ENCODE peak calls at places on chromosome 16, in five cellular contexts. N is glutamatergic neuron, H is progenitor cell of endocrine pancreas, V is cardiac fibroblast, G is endothelial cell of umbilical vein. I is an unnamed sample.

GRCh38 chr16:56183266-56183665 is 8.0 kb upstream of the GNAO1 start:
- DNase-seq in N (no peak), H (no peak), V (no peak), G (no peak), I (no peak)

GRCh38 chr16:26464576-26465266 is 602.0 kb upstream of the C16orf82 start:
- DNase-seq in N (no peak), H (no peak), V (no peak), G (no peak), I (no peak)

GRCh38 chr16:56944954-56945839 is 13.3 kb downstream of the HERPUD1 start:
- DNase-seq in N (no peak), H (no peak), V (no peak), G (no peak), I (no peak)

GRCh38 chr16:69366431-69366830 is 14.8 kb upstream of the TMED6 start:
- DNase-seq in N (no peak), H (no peak), V (no peak), G (no peak), I (no peak)

GRCh38 chr16:19344224-19344801 is 58.8 kb downstream of the CLEC19A start:
- DNase-seq in N (no peak), H (no peak), V (no peak), G (no peak), I (no peak)

GRCh38 chr16:20331635-20332034 is 4.3 kb upstream of the GP2 start:
- DNase-seq in N (no peak), H (no peak), V (no peak), G (no peak), I (no peak)

GRCh38 chr16:77190190-77190477 is 856 bp upstream of the MON1B start:
- DNase-seq in N (no peak), H (no peak), V (no peak), G (no peak), I (no peak)

GRCh38 chr16:78258651-78259050 is 159.2 kb downstream of the WWOX start:
- DNase-seq in N (no peak), H (no peak), V (no peak), G (no peak), I (no peak)

GRCh38 chr16:87945351-87946042 is 5.7 kb upstream of the BANP start:
- DNase-seq in N (peak; percentile 56), H (peak; percentile 90), V (peak; percentile 77), G (peak; percentile 75), I (peak; percentile 47)

GRCh38 chr16:81374514-81374913 is 59.8 kb downstream of the GAN start:
- DNase-seq in N (no peak), H (no peak), V (no peak), G (peak; percentile 34), I (no peak)

GRCh38 chr16:9260665-9261064 is 169.2 kb downstream of the HAPSTR1 start:
- DNase-seq in N (no peak), H (no peak), V (no peak), G (no peak), I (no peak)

GRCh38 chr16:61195006-61195405 is 841.2 kb downstream of the CDH8 start:
- DNase-seq in N (no peak), H (no peak), V (no peak), G (no peak), I (no peak)

GRCh38 chr16:85537331-85537788 is 75.8 kb upstream of the GSE1 start:
- DNase-seq in N (no peak), H (no peak), V (no peak), G (no peak), I (no peak)

GRCh38 chr16:19196871-19197270 is 28.8 kb downstream of the SYT17 start:
- DNase-seq in N (no peak), H (no peak), V (no peak), G (peak; percentile 10), I (no peak)

GRCh38 chr16:31451681-31452351 is 7.5 kb upstream of the ARMC5 start:
- DNase-seq in N (peak; percentile 68), H (no peak), V (peak; percentile 77), G (peak; percentile 56), I (no peak)

GRCh38 chr16:54284319-54284930 is 2.2 kb downstream of the IRX3 start:
- DNase-seq in N (peak; percentile 54), H (peak; percentile 37), V (no peak), G (no peak), I (no peak)

GRCh38 chr16:22687031-22687530 is 126.9 kb upstream of the HS3ST2 start:
- DNase-seq in N (no peak), H (no peak), V (no peak), G (no peak), I (no peak)

GRCh38 chr16:25126820-25127232 is 15.3 kb downstream of the LCMT1 start:
- DNase-seq in N (no peak), H (no peak), V (peak; percentile 84), G (peak; percentile 58), I (no peak)

GRCh38 chr16:23158114-23158513 is 8.9 kb upstream of the USP31 start:
- DNase-seq in N (no peak), H (no peak), V (no peak), G (no peak), I (no peak)

GRCh38 chr16:72990003-72990521 is 57.9 kb downstream of the ZFHX3 start:
- DNase-seq in N (no peak), H (no peak), V (peak; percentile 72), G (peak; percentile 35), I (no peak)

GRCh38 chr16:61549332-61549731 is 486.9 kb downstream of the CDH8 start:
- DNase-seq in N (no peak), H (no peak), V (no peak), G (no peak), I (no peak)

GRCh38 chr16:85166699-85167588 is 54.7 kb upstream of the CIBAR2 start:
- DNase-seq in N (peak; percentile 64), H (peak; percentile 56), V (no peak), G (no peak), I (no peak)

DNA sequence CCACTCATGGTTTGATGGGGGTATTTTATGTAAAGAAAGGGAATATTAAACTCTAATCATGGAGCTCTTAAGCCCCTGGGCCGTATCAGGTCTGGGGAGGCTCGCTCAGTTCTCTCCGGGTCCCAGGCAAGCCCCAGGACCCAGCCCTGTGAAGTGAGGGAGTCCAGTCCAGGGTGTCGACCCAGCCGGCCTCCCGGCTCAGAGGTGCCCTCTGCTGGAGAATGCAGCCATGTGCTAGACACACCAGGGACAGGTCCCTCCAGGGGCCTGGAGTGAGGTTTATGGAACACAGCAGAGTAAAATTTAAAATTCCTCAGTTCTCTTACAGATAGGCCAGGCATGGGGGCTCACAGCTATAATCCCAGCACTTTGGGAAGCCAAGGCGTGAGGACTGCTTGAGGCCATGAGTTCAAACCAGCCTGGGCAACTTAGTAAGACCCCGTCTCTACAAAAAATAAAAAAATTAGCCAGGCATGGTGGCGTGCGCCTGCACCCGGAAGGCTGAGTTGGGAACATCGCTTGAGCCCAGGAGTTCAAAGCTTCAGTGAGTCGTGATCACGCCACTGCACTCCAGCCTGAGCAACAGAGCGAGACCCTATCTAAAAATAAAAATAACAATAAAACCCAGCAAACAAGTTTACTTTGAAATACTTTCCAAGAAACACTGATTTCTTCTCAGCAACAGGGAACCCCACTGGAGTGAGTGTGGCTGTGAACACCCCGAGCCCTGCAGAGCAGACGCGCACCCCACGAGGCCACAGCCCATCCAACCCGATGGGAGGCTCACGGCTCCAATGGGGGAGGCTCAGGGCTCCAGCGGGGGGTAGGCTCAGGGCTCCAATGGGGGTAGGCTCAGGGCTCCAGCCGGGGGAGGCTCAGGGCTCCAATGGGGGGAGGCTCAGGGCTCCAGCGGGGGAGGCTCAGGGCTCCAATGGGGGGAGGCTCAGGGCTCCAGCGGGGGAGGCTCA is 72.2 kb downstream of the ZNF778 start:
- DNase-seq in N (peak; percentile 88), H (peak; percentile 71), V (peak; percentile 72), G (peak; percentile 58), I (peak; percentile 53)
- TF ChIP-seq CTCF in N (peak; percentile 80), H (peak; percentile 80), V (peak; percentile 93), G (peak; percentile 91), I (peak; percentile 48)

GRCh38 chr16:2468142-2468724 is 2.9 kb upstream of the NTN3 start:
- DNase-seq in N (peak; percentile 82), H (no peak), V (no peak), G (peak; percentile 14), I (no peak)

GRCh38 chr16:2466667-2467300 is 4.3 kb upstream of the NTN3 start:
- DNase-seq in N (no peak), H (no peak), V (no peak), G (no peak), I (no peak)

GRCh38 chr16:2467301-2468141 is 3.6 kb upstream of the NTN3 start:
- DNase-seq in N (peak; percentile 58), H (no peak), V (peak; percentile 76), G (peak; percentile 42), I (no peak)

GRCh38 chr16:2464333-2464732 is 4.4 kb downstream of the TEDC2 start:
- DNase-seq in N (no peak), H (no peak), V (no peak), G (no peak), I (no peak)

DNA sequence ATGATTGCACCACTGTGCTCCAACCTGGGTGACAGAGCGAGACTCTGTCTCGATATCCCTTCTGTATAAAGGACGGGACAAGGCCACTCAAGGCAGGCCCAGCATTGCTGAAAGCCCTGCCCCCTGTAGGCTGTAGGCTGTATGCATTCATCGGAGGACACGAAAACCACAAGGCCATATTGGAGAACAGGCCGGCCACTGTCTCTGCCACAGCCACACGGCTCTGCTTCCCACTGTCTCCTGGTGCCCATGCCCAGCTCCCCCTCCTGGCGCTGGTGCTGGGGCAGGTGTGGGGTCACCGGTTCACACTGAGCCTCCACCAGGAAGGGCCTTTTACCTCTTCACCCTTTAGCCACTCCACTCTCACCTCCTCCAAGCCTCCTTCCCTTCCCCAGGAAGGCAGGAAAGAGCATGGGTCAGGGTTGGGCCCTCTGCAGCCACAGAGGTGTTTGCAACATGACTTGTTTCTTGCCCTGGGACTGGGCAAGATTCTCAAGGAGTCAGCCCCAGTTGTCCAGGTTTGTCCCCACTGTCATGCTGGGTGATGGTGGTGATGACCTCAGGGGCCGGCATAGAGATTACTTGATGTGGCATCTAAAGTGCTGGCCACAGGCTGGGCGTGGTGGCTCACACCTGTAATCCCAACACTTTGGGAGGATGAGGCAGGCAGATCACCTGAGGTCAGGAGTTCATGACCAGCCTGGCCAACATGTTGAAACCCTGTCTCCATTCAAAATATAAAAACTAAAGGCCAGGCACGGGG is 5.3 kb upstream of the NTN3 start:
- DNase-seq in N (no peak), H (no peak), V (no peak), G (no peak), I (no peak)
- TF ChIP-seq CTCF in N (peak; percentile 31), H (peak; percentile 39), V (peak; percentile 43), G (peak; percentile 24), I (no peak)

GRCh38 chr16:70644763-70645597 is 1.4 kb upstream of the IL34 start:
- DNase-seq in N (no peak), H (no peak), V (no peak), G (no peak), I (no peak)
- TF ChIP-seq CTCF in N (no peak), H (no peak), V (no peak), G (no peak), I (no peak)

DNA sequence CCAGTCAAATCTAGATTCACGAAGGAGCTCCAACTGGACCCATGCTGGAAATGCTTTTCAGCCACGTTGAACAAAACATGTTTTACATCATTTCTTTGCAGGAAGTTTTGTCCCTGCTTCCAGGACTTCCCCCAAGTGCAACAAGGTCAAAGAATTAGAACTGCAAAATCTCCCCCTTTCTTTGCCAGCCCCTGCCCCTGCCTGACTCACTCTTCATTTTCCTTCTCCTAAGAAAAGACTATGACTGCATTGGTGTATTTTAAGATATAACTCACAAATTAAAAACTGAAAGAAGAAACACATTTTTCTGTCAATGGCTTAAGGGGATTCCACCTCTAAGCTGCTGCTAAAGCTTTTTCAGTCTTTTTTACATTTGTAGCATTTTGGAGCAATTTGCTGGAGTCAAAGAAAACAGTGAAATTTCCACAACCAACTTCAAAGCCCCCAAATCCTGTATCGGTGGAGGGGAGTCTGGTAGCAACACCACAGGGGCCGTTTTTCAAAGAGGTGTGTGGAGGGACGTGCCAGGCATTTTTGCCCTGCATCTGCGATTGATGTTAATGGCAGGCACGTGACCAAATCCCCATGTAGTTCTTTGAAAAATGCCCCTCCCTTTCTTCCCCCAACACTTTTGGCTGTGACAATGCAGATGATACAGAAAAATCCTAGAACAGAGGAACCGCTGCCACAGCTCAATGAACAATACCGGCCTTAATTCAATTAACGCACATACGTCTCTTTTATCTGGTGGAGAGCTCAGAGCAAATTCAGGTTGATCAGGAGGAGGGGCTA is 28.6 kb downstream of the MAF start:
- DNase-seq in N (no peak), H (no peak), V (no peak), G (no peak), I (no peak)
- TF ChIP-seq CTCF in N (no peak), H (no peak), V (no peak), G (no peak), I (no peak)